ENCODE peak calls at places on chromosomes 3 and 15, in four cellular contexts. W, Z, C and G are unnamed samples.

GRCh38 chr3:197501496-197501878 is 54.3 kb downstream of the BDH1 start:
- DNase-seq in W (peak), Z (no peak), C (no peak), G (no peak)

GRCh38 chr3:175851541-175851940 is 992.4 kb downstream of the NAALADL2 start:
- DNase-seq in W (no peak), Z (no peak), C (no peak), G (no peak)

GRCh38 chr3:154775821-154776548 is 304.1 kb upstream of the MME start:
- DNase-seq in W (no peak), Z (no peak), C (no peak), G (no peak)

GRCh38 chr3:102181202-102181920 is 253.5 kb upstream of the ZPLD1 start:
- DNase-seq in W (no peak), Z (no peak), C (no peak), G (no peak)

GRCh38 chr3:180990494-180990893 is 958 bp upstream of the DNAJC19 start:
- DNase-seq in W (no peak), Z (no peak), C (no peak), G (no peak)

GRCh38 chr3:23518441-23518840 is 287.3 kb upstream of the UBE2E1 start:
- DNase-seq in W (no peak), Z (no peak), C (no peak), G (no peak)

GRCh38 chr3:132898131-132898530 is 140.1 kb upstream of the TMEM108 start:
- DNase-seq in W (no peak), Z (no peak), C (no peak), G (no peak)

GRCh38 chr3:30012941-30013543 is 593.4 kb upstream of the TGFBR2 start:
- DNase-seq in W (peak), Z (peak), C (peak), G (peak)

GRCh38 chr3:62500556-62501294 is 127.4 kb upstream of the FEZF2 start:
- DNase-seq in W (no peak), Z (no peak), C (no peak), G (no peak)

GRCh38 chr3:42846682-42847522 is 28.8 kb downstream of the CYP8B1 start:
- DNase-seq in W (no peak), Z (no peak), C (no peak), G (no peak)

GRCh38 chr3:108114423-108115065 is 23.7 kb upstream of the CD47 start:
- DNase-seq in W (no peak), Z (no peak), C (no peak), G (no peak)

GRCh38 chr3:140834266-140835037 is 107.2 kb upstream of the SLC25A36 start:
- DNase-seq in W (peak), Z (no peak), C (no peak), G (no peak)

GRCh38 chr15:41494190-41494921 is 682 bp downstream of the ITPKA start:
- DNase-seq in W (peak), Z (peak), C (peak), G (no peak)

GRCh38 chr3:10164546-10165393 is at the start of gene IRAK2:
- DNase-seq in W (peak), Z (peak), C (peak), G (peak)

GRCh38 chr3:15601399-15602145 is at the start of the genes BTD and HACL1:
- DNase-seq in W (peak), Z (peak), C (peak), G (peak)

GRCh38 chr15:70266412-70267089 is 168.8 kb upstream of the TLE3 start:
- DNase-seq in W (no peak), Z (no peak), C (no peak), G (peak)

GRCh38 chr3:31851278-31851677 is 129.8 kb downstream of the OSBPL10 start:
- DNase-seq in W (no peak), Z (no peak), C (no peak), G (no peak)

GRCh38 chr15:71753346-71753745 is 57.0 kb upstream of the NR2E3 start:
- DNase-seq in W (no peak), Z (no peak), C (no peak), G (no peak)

GRCh38 chr15:98599911-98600685 is 48.2 kb upstream of the IGF1R start:
- DNase-seq in W (peak), Z (no peak), C (no peak), G (peak)

GRCh38 chr3:132432639-132433038 is 15.3 kb downstream of the DNAJC13 start:
- DNase-seq in W (peak), Z (no peak), C (no peak), G (no peak)

GRCh38 chr15:56243117-56243773 is 434 bp downstream of the RFX7 start:
- DNase-seq in W (peak), Z (peak), C (peak), G (peak)

GRCh38 chr15:39269821-39270220 is 311.1 kb upstream of the THBS1 start:
- DNase-seq in W (no peak), Z (no peak), C (no peak), G (no peak)

GRCh38 chr15:49815937-49816336 is 195.1 kb downstream of the DTWD1 start:
- DNase-seq in W (no peak), Z (no peak), C (no peak), G (peak)